ENCODE peak calls at places on chromosomes 3 and 15, in six cellular contexts. K is NAMALWA; Z is T-helper 2 cell; U is activated T-helper 1 cell treated with anti-CD3 and anti-CD28 coated beads, Interleukin-12 subunit alpha, Interleukin-12 subunit beta, Interleukin-2, Interleukin-4 antibody, amounts not matched to agents 30 ng/mL and 10 ng/mL and 1 ng/mL, durations not matched to agents 14 hours and 24 hours and 36 hours; X is globus pallidus; A is midbrain. C is an unnamed sample.
A peak's percentile ranks its signal among the peaks of the same experiment; 100 is the strongest.

GRCh38 chr3:189773056-189773455 is 141.9 kb downstream of the TP63 start:
- DNase-seq in K (no peak), Z (no peak), U (no peak), X (no peak), A (no peak), C (no peak)

GRCh38 chr3:23372296-23372695 is 169.2 kb downstream of the UBE2E2 start:
- DNase-seq in K (no peak), Z (no peak), U (no peak), X (no peak), A (no peak), C (no peak)

GRCh38 chr3:37307321-37307720 is 132.9 kb upstream of the LRRFIP2 start:
- DNase-seq in K (no peak), Z (no peak), U (no peak), X (no peak), A (no peak), C (no peak)

GRCh38 chr3:128178782-128179473 is 25.6 kb downstream of the EEFSEC start:
- DNase-seq in K (no peak), Z (no peak), U (no peak), X (no peak), A (no peak), C (no peak)

GRCh38 chr3:70312336-70312735 is at the start of gene MDFIC2:
- DNase-seq in K (no peak), Z (no peak), U (no peak), X (no peak), A (no peak), C (no peak)

GRCh38 chr3:179071161-179071568 is 444 bp downstream of the ZMAT3 start:
- DNase-seq in K (peak; percentile 46), Z (peak; percentile 71), U (peak; percentile 55), X (peak; percentile 57), A (peak; percentile 78), C (peak; percentile 63)

GRCh38 chr3:147937341-147937740 is 528.2 kb downstream of the ZIC1 start:
- DNase-seq in K (no peak), Z (no peak), U (no peak), X (peak; percentile 16), A (no peak), C (no peak)

GRCh38 chr3:162971715-162972114 is 1475.1 kb downstream of the OTOL1 start:
- DNase-seq in K (no peak), Z (no peak), U (no peak), X (no peak), A (no peak), C (no peak)

GRCh38 chr3:159273070-159273469 is 471.2 kb downstream of the MFSD1 start:
- DNase-seq in K (no peak), Z (peak; percentile 90), U (no peak), X (no peak), A (no peak), C (no peak)

GRCh38 chr3:115403791-115404190 is 219.5 kb upstream of the GAP43 start:
- DNase-seq in K (no peak), Z (no peak), U (no peak), X (no peak), A (no peak), C (no peak)

GRCh38 chr3:47022540-47023161 is 43.2 kb downstream of the NBEAL2 start:
- DNase-seq in K (no peak), Z (no peak), U (no peak), X (no peak), A (no peak), C (no peak)

GRCh38 chr3:100231668-100232067 is 29.1 kb upstream of the TBC1D23 start:
- DNase-seq in K (no peak), Z (no peak), U (no peak), X (no peak), A (no peak), C (no peak)

GRCh38 chr3:139797724-139798343 is 120.1 kb upstream of the NMNAT3 start:
- DNase-seq in K (peak; percentile 16), Z (peak; percentile 22), U (no peak), X (no peak), A (no peak), C (no peak)

GRCh38 chr3:31399270-31399669 is 133.5 kb upstream of the STT3B start:
- DNase-seq in K (no peak), Z (peak; percentile 15), U (no peak), X (no peak), A (no peak), C (no peak)

GRCh38 chr3:56323986-56324420 is 144.3 kb downstream of the ERC2 start:
- DNase-seq in K (no peak), Z (no peak), U (no peak), X (no peak), A (no peak), C (peak; percentile 16)

GRCh38 chr3:61872077-61872706 is 310.8 kb downstream of the PTPRG start:
- DNase-seq in K (no peak), Z (no peak), U (no peak), X (no peak), A (no peak), C (no peak)

GRCh38 chr3:174620138-174620537 is 239.0 kb upstream of the NAALADL2 start:
- DNase-seq in K (peak; percentile 32), Z (no peak), U (no peak), X (no peak), A (no peak), C (no peak)

GRCh38 chr3:14563946-14564539 is 23.9 kb upstream of the GRIP2 start:
- DNase-seq in K (no peak), Z (no peak), U (no peak), X (no peak), A (no peak), C (no peak)

GRCh38 chr3:159807137-159808028 is 181.3 kb upstream of the IL12A start:
- DNase-seq in K (no peak), Z (no peak), U (no peak), X (no peak), A (no peak), C (no peak)

GRCh38 chr3:148205945-148206845 is 491.5 kb upstream of the AGTR1 start:
- DNase-seq in K (no peak), Z (no peak), U (no peak), X (no peak), A (no peak), C (no peak)

GRCh38 chr15:64092075-64092820 is 1.4 kb downstream of the CIAO2A start:
- DNase-seq in K (peak; percentile 67), Z (peak; percentile 64), U (no peak), X (no peak), A (no peak), C (no peak)

GRCh38 chr15:29978411-29979382 is 104.1 kb upstream of the GOLGA8J start:
- DNase-seq in K (no peak), Z (no peak), U (no peak), X (peak; percentile 83), A (peak; percentile 81), C (peak; percentile 58)

GRCh38 chr3:98741121-98741716 is 21.9 kb upstream of the ST3GAL6 start:
- DNase-seq in K (no peak), Z (no peak), U (no peak), X (no peak), A (no peak), C (no peak)

GRCh38 chr15:71219646-71220045 is 104.4 kb downstream of the THSD4 start:
- DNase-seq in K (no peak), Z (no peak), U (no peak), X (no peak), A (no peak), C (no peak)

GRCh38 chr15:86837631-86838030 is 758.0 kb downstream of the AGBL1 start:
- DNase-seq in K (no peak), Z (no peak), U (no peak), X (no peak), A (no peak), C (no peak)

GRCh38 chr3:130792241-130792640 is 45.6 kb upstream of the PIK3R4 start:
- DNase-seq in K (no peak), Z (no peak), U (no peak), X (no peak), A (no peak), C (no peak)

GRCh38 chr3:44995142-44995770 is 19.2 kb downstream of the EXOSC7 start:
- DNase-seq in K (no peak), Z (no peak), U (no peak), X (no peak), A (no peak), C (peak; percentile 52)

GRCh38 chr3:71640549-71640948 is 57.0 kb upstream of the FOXP1 start:
- DNase-seq in K (no peak), Z (no peak), U (no peak), X (no peak), A (no peak), C (no peak)

GRCh38 chr3:162354343-162354742 is 857.7 kb downstream of the OTOL1 start:
- DNase-seq in K (no peak), Z (no peak), U (no peak), X (no peak), A (no peak), C (no peak)

GRCh38 chr3:59908280-59908679 is 858.5 kb upstream of the CFAP20DC start:
- DNase-seq in K (no peak), Z (no peak), U (no peak), X (no peak), A (no peak), C (no peak)

GRCh38 chr3:149016669-149017541 is 25.6 kb downstream of the GYG1 start:
- DNase-seq in K (no peak), Z (no peak), U (no peak), X (no peak), A (no peak), C (no peak)

GRCh38 chr15:75348563-75349350 is 1.9 kb downstream of the NEIL1 start:
- DNase-seq in K (peak; percentile 38), Z (no peak), U (no peak), X (no peak), A (no peak), C (no peak)